ENCODE peak calls at places on chromosomes 3 and 15, in six cellular contexts. X, I, J, A, V and Y are unnamed samples.
A peak's percentile ranks its signal among the peaks of the same experiment; 100 is the strongest.

GRCh38 chr3:68919000-68919399 is 13.3 kb downstream of the TAFA4 start:
- DNase-seq in X (no peak), I (no peak), J (no peak), A (no peak), V (peak; percentile 79), Y (no peak)

GRCh38 chr3:188021502-188022040 is 132.4 kb upstream of the LPP start:
- DNase-seq in X (no peak), I (no peak), J (no peak), A (no peak), V (peak; percentile 27), Y (peak; percentile 87)

GRCh38 chr3:133945696-133946095 is 50.0 kb upstream of the RAB6B start:
- DNase-seq in X (no peak), I (no peak), J (no peak), A (no peak), V (no peak), Y (no peak)

GRCh38 chr15:101027273-101027901 is 108.2 kb downstream of the LRRK1 start:
- DNase-seq in X (no peak), I (peak; percentile 8), J (no peak), A (peak; percentile 75), V (no peak), Y (peak; percentile 79)

GRCh38 chr3:71570453-71571038 is 13.0 kb downstream of the FOXP1 start:
- DNase-seq in X (no peak), I (no peak), J (no peak), A (no peak), V (no peak), Y (no peak)

GRCh38 chr3:18062289-18063025 is 320.0 kb upstream of the TBC1D5 start:
- DNase-seq in X (no peak), I (no peak), J (no peak), A (no peak), V (no peak), Y (no peak)

GRCh38 chr15:84552896-84553295 is 47.9 kb upstream of the ZSCAN2 start:
- DNase-seq in X (no peak), I (no peak), J (no peak), A (no peak), V (no peak), Y (no peak)

GRCh38 chr15:57552678-57553334 is 38.9 kb upstream of the MYZAP start:
- DNase-seq in X (no peak), I (no peak), J (no peak), A (no peak), V (no peak), Y (no peak)

GRCh38 chr15:64568765-64569164 is 108.4 kb downstream of the ZNF609 start:
- DNase-seq in X (no peak), I (no peak), J (no peak), A (no peak), V (no peak), Y (no peak)

GRCh38 chr3:159675285-159675684 is 313.4 kb upstream of the IL12A start:
- DNase-seq in X (no peak), I (no peak), J (no peak), A (no peak), V (no peak), Y (no peak)

GRCh38 chr15:31464216-31465082 is 137.8 kb downstream of the KLF13 start:
- DNase-seq in X (no peak), I (no peak), J (no peak), A (peak; percentile 62), V (no peak), Y (no peak)

GRCh38 chr3:126711361-126711760 is 7.3 kb downstream of the CHCHD6 start:
- DNase-seq in X (no peak), I (no peak), J (no peak), A (no peak), V (peak; percentile 32), Y (no peak)

GRCh38 chr15:26561130-26561529 is 211.7 kb downstream of the GABRB3 start:
- DNase-seq in X (no peak), I (no peak), J (no peak), A (no peak), V (no peak), Y (no peak)

GRCh38 chr3:52446631-52447511 is 2.0 kb upstream of the SEMA3G start:
- DNase-seq in X (no peak), I (peak; percentile 72), J (peak; percentile 66), A (peak; percentile 87), V (peak; percentile 96), Y (peak; percentile 93)

GRCh38 chr3:155242342-155242741 is 51.1 kb downstream of the STRIT1 start:
- DNase-seq in X (no peak), I (no peak), J (no peak), A (no peak), V (no peak), Y (no peak)

GRCh38 chr15:92393994-92394326 is 279 bp downstream of the ST8SIA2 start:
- DNase-seq in X (no peak), I (no peak), J (no peak), A (no peak), V (peak; percentile 64), Y (no peak)

DNA sequence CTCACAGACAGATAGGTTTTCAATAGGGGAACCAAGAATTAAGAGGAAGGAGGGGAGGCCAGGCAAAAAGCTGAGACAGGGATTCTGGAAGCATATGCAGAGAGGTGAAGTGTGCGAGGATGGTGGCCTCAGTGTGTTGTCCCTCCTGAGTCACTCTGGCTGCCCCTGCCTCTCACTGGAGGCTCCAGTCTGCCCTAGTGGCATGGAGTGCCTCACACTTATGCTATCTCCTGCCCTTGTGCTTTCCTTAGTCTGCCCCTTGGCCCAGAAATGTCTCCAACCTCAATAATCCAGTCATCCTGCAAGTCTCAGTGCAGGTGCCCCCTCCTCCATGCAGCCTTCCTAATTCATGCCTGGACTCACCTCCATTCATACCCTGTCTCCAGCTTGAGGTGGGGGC is 32.2 kb upstream of the RBP1 start:
- DNase-seq in X (no peak), I (no peak), J (no peak), A (no peak), V (no peak), Y (peak; percentile 53)
- TF ChIP-seq POLR2AphosphoS5 in X (no peak), I (no peak), J (no peak), A (no peak), V (no peak), Y (no peak)

DNA sequence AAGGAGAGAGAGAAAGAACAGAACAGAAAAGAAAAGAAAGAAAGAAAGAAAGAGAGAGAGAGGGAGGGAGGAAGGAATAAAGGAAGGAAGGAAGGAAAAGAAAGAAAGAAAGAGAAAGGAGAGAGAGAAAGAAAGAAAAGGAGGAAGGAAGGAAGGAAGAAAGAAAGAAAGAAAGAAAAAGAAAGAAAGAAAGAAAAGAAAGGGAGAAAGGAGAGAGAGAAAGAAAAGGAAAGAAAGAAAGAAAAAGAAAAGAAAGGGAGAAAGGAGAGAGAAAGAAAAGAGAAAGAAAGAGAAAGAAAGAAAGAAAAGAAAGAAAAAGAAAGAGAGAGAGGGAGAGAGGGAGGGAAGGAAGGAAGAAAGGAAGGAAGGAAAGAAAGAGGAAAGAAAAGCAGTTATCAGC is 108.8 kb downstream of the ARPP21 start:
- DNase-seq in X (no peak), I (no peak), J (no peak), A (no peak), V (no peak), Y (no peak)
- TF ChIP-seq CTCF in X (no peak), I (no peak), J (no peak), A (no peak), V (no peak), Y (no peak)

GRCh38 chr15:32859246-32859645 is 141.4 kb downstream of the GREM1 start:
- DNase-seq in X (no peak), I (no peak), J (no peak), A (no peak), V (no peak), Y (no peak)
- H3K4me1 ChIP-seq in X (no peaks in the 10 kb centered on the region), I (no peaks in the 10 kb centered on the region), J (peaks cover 4% of the 10 kb centered on the region), A (peaks cover 14% of the 10 kb centered on the region), V (no peaks in the 10 kb centered on the region), Y (peaks cover 32% of the 10 kb centered on the region)

GRCh38 chr15:69758810-69759410 is 306.3 kb downstream of the RPLP1 start:
- DNase-seq in X (no peak), I (peak; percentile 71), J (no peak), A (peak; percentile 93), V (no peak), Y (peak; percentile 85)

GRCh38 chr15:69762373-69763148 is 309.9 kb downstream of the RPLP1 start:
- DNase-seq in X (no peak), I (no peak), J (no peak), A (no peak), V (peak; percentile 83), Y (peak; percentile 50)

GRCh38 chr15:69760263-69760855 is 307.7 kb downstream of the RPLP1 start:
- DNase-seq in X (no peak), I (no peak), J (no peak), A (no peak), V (no peak), Y (no peak)

GRCh38 chr15:69758291-69758771 is 305.7 kb downstream of the RPLP1 start:
- DNase-seq in X (no peak), I (no peak), J (no peak), A (no peak), V (no peak), Y (peak; percentile 77)

DNA sequence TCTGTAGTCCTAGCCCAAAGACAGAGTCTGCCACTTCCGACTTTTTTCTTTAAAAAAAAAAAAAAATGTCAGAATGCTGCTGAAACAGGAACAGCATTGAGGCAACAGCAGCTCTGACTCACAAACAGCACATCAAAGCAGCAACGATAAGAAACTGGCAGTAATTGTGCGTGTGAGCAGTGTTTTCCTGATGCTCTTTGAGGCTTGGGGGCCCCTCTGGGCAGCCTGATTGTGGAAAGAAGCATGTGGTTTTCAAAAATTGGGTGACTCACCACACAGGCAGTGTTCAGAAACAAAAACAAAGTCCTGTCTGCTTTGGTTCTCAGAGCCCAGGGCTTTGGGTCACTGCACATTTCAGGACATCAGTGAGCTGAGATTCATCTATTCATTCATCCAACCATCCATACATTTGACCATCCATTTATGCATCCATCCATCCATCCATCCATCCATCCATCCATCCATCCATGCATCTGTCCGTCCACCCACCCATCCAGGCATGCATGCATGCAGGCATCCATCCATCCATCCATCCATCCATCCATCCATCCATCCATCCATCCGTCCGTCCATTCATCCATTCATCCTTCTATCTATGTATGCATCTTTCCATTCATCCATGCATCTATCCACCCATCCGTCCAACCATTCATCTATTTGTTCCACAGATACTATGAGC is 308.4 kb downstream of the RPLP1 start:
- DNase-seq in X (no peak), I (peak; percentile 34), J (peak; percentile 17), A (peak; percentile 83), V (no peak), Y (peak; percentile 87)
- TF ChIP-seq POLR2AphosphoS5 in X (peak; percentile 45), I (peak; percentile 6), J (peak; percentile 51), A (no peak), V (no peak), Y (peak; percentile 26)

GRCh38 chr3:174620138-174620537 is 239.0 kb upstream of the NAALADL2 start:
- DNase-seq in X (no peak), I (no peak), J (no peak), A (no peak), V (peak; percentile 21), Y (no peak)
- TF ChIP-seq CTCF in X (no peak), I (no peak), J (peak; percentile 44), A (no peak), V (peak; percentile 52), Y (peak; percentile 11)